ENCODE peak calls at places on chromosomes 7 and 10, in nine cellular contexts. T is nucleus accumbens; J is T follicular helper cell; G is IMR-90; E is lung; F is activated naive CD8-positive, alpha-beta T cell treated with anti-CD3 and anti-CD28 coated beads, Interleukin-2, amount 50 U/mL, for 16 hours; U is NCI-H748 treated with DMSO at 0.1 percent for 48 hours; X is CD4-positive, alpha-beta T cell; C is RWPE1. O is an unnamed sample.

GRCh38 chr7:92633211-92633906 is 43.2 kb upstream of the FAM133B start:
- DNase-seq in T (no peak), X (no peak), E (no peak), C (peak; percentile 62), U (peak; percentile 12), G (peak; percentile 94), F (no peak), J (no peak), O (peak; percentile 63)

GRCh38 chr10:70546585-70546984 is 56.0 kb downstream of the PRF1 start:
- DNase-seq in G (no peak), E (no peak), C (no peak), U (no peak), T (no peak), J (no peak), F (no peak), X (no peak), O (no peak)

GRCh38 chr10:132847856-132848255 is 61.9 kb upstream of the NKX6-2 start:
- DNase-seq in C (no peak), T (no peak), E (no peak), J (no peak), G (no peak), X (no peak), U (no peak), F (no peak), O (no peak)

GRCh38 chr7:104133238-104133637 is 74.6 kb downstream of the ORC5 start:
- DNase-seq in U (no peak), G (no peak), J (no peak), T (no peak), X (no peak), E (no peak), F (no peak), C (no peak), O (no peak)

GRCh38 chr7:7263297-7264230 is 81.2 kb downstream of the C1GALT1 start:
- DNase-seq in E (no peak), F (no peak), U (no peak), X (no peak), C (no peak), G (no peak), T (no peak), J (no peak), O (no peak)

GRCh38 chr7:158811461-158811860 is 17.8 kb downstream of the ESYT2 start:
- DNase-seq in J (peak; percentile 24), F (peak; percentile 51), X (peak; percentile 33), C (no peak), G (peak; percentile 63), E (peak; percentile 65), T (no peak), U (no peak), O (no peak)

GRCh38 chr7:6654842-6655610 is 17.9 kb downstream of the ZNF316 start:
- DNase-seq in T (no peak), J (no peak), F (no peak), U (no peak), C (no peak), X (no peak), E (no peak), G (no peak), O (no peak)

GRCh38 chr7:73717991-73718405 is 1.5 kb downstream of the STX1A start:
- DNase-seq in U (no peak), T (no peak), E (no peak), G (peak; percentile 93), J (peak; percentile 42), F (peak; percentile 54), X (peak; percentile 65), C (peak; percentile 68), O (no peak)

GRCh38 chr7:152336754-152337368 is 98.9 kb downstream of the KMT2C start:
- DNase-seq in T (no peak), F (no peak), X (no peak), U (peak; percentile 44), G (peak; percentile 48), J (no peak), C (peak; percentile 21), E (no peak), O (no peak)